ENCODE peak calls at places on chromosomes 16 and 17, in six cellular contexts. T is neural crest cell, F is upper lobe of left lung, I is GM18507, C is aorta, W is GM13976. A is an unnamed sample.

GRCh38 chr17:77318491-77319210 is 177.9 kb downstream of the SEC14L1 start:
- DNase-seq in C (peak), F (no peak), W (no peak), T (no peak), I (no peak), A (no peak)

GRCh38 chr16:27229891-27230470 is 26.7 kb downstream of the KDM8 start:
- DNase-seq in W (no peak), I (no peak), T (no peak), F (no peak), C (peak), A (no peak)

GRCh38 chr17:44334315-44335181 is 9.9 kb upstream of the SLC25A39 start:
- DNase-seq in I (no peak), W (no peak), T (no peak), F (no peak), C (no peak), A (no peak)

GRCh38 chr16:87844374-87844733 is 25.0 kb downstream of the SLC7A5 start:
- DNase-seq in T (no peak), I (no peak), F (peak), C (no peak), W (no peak), A (no peak)

GRCh38 chr17:48074322-48075054 is 26.3 kb downstream of the NFE2L1 start:
- DNase-seq in I (no peak), F (no peak), C (peak), T (peak), W (peak), A (peak)

GRCh38 chr16:67939507-67940435 is 3.1 kb upstream of the PSMB10 start:
- DNase-seq in C (peak), F (no peak), W (no peak), I (no peak), T (no peak), A (no peak)

GRCh38 chr16:20851601-20852000 is 45.3 kb downstream of the REXO5 start:
- DNase-seq in T (no peak), W (no peak), F (no peak), C (peak), I (no peak), A (no peak)

GRCh38 chr16:2212362-2213324 is 2.0 kb upstream of the BRICD5 start:
- DNase-seq in I (no peak), W (no peak), C (no peak), T (no peak), F (peak), A (no peak)

GRCh38 chr16:20613471-20613887 is 37.3 kb upstream of the ACSM2B start:
- DNase-seq in F (no peak), I (no peak), C (no peak), W (no peak), T (no peak), A (no peak)

GRCh38 chr17:50196826-50197225 is 4.6 kb downstream of the COL1A1 start:
- DNase-seq in T (no peak), I (no peak), W (no peak), F (no peak), C (peak), A (no peak)

GRCh38 chr17:4679652-4680051 is 24.3 kb downstream of the PELP1 start:
- DNase-seq in F (no peak), I (no peak), W (no peak), T (no peak), C (no peak), A (no peak)

GRCh38 chr17:49576121-49576905 is 642 bp downstream of the NXPH3 start:
- DNase-seq in T (peak), C (peak), I (no peak), F (peak), W (peak), A (no peak)

GRCh38 chr17:71938340-71939010 is 182.3 kb upstream of the SOX9 start:
- DNase-seq in C (no peak), W (no peak), T (no peak), F (no peak), I (no peak), A (no peak)

GRCh38 chr17:4522661-4523060 is 24.0 kb downstream of the SPNS2 start:
- DNase-seq in T (no peak), F (no peak), C (no peak), I (no peak), W (no peak), A (no peak)

GRCh38 chr17:39926588-39927100 is 757 bp downstream of the ORMDL3 start:
- DNase-seq in I (no peak), T (no peak), W (peak), C (no peak), F (no peak), A (no peak)

GRCh38 chr16:7086842-7087616 is 245.6 kb upstream of the RBFOX1 start:
- DNase-seq in W (no peak), T (peak), F (peak), I (no peak), C (no peak), A (no peak)

GRCh38 chr16:65287307-65287706 is 165.4 kb upstream of the CDH11 start:
- DNase-seq in C (no peak), W (no peak), F (no peak), T (no peak), I (no peak), A (no peak)

GRCh38 chr16:83458612-83459011 is 349.2 kb upstream of the HSBP1 start:
- DNase-seq in F (no peak), T (no peak), C (no peak), W (peak), I (peak), A (no peak)

GRCh38 chr17:68356949-68357455 is 65.7 kb downstream of the ARSG start:
- DNase-seq in T (no peak), I (no peak), W (no peak), C (no peak), F (no peak), A (no peak)

GRCh38 chr17:68288804-68289203 is 2.1 kb downstream of the SLC16A6 start:
- DNase-seq in T (no peak), F (no peak), I (no peak), W (peak), C (no peak), A (no peak)

GRCh38 chr17:82921426-82921825 is 81.6 kb upstream of the ZNF750 start:
- DNase-seq in F (no peak), T (no peak), I (no peak), W (no peak), C (peak), A (no peak)